ENCODE peak calls at places on chromosomes 2 and 18, in seven cellular contexts. J is IMR-90, K is neuronal stem cell, Z is H1, X is H9, L is mesenchymal stem cell, V is trophoblast cell. N is an unnamed sample.

GRCh38 chr2:165450141-165450540 is 19.4 kb upstream of the CSRNP3 start:
- DNase-seq in L (no peak), Z (no peak), X (no peak), V (no peak), J (no peak), K (no peak), N (no peak)

GRCh38 chr2:207896525-207897295 is 127.0 kb upstream of the FZD5 start:
- DNase-seq in V (no peak), Z (no peak), X (peak), L (no peak), J (no peak), K (peak), N (peak)

GRCh38 chr18:13809521-13810252 is 14.3 kb upstream of the MC5R start:
- DNase-seq in K (no peak), L (no peak), X (peak), J (no peak), Z (no peak), V (no peak), N (peak)

GRCh38 chr2:35410431-35411061 is 945.0 kb upstream of the CRIM1 start:
- DNase-seq in J (peak), K (peak), X (peak), Z (peak), L (peak), V (peak), N (peak)

GRCh38 chr18:28767781-28768211 is 590.9 kb upstream of the CDH2 start:
- DNase-seq in J (peak), K (no peak), Z (no peak), X (no peak), V (no peak), L (peak), N (no peak)

GRCh38 chr18:57276720-57277284 is 75.6 kb upstream of the ST8SIA3 start:
- DNase-seq in X (no peak), Z (no peak), V (no peak), K (peak), L (no peak), J (no peak), N (no peak)

GRCh38 chr2:234304945-234305344 is 191.9 kb downstream of the ARL4C start:
- DNase-seq in K (peak), J (peak), L (peak), Z (no peak), V (peak), X (peak), N (peak)

GRCh38 chr2:127525692-127526141 is 572 bp downstream of the IWS1 start:
- DNase-seq in K (no peak), V (peak), J (peak), X (no peak), Z (no peak), L (peak), N (peak)

GRCh38 chr2:137924019-137924418 is 40.3 kb upstream of the HNMT start:
- DNase-seq in V (no peak), K (no peak), X (no peak), Z (no peak), J (no peak), L (peak), N (no peak)

GRCh38 chr2:171741189-171741588 is 53.9 kb downstream of the DYNC1I2 start:
- DNase-seq in J (peak), L (no peak), Z (no peak), X (no peak), V (no peak), K (no peak), N (no peak)

GRCh38 chr2:119857742-119858141 is 98.0 kb downstream of the PTPN4 start:
- DNase-seq in K (no peak), L (no peak), V (no peak), Z (no peak), J (no peak), X (no peak), N (no peak)

GRCh38 chr2:158745067-158745865 is 49.9 kb upstream of the DAPL1 start:
- DNase-seq in K (peak), X (peak), L (peak), Z (peak), V (peak), J (peak), N (peak)

GRCh38 chr2:120767486-120768005 is 31.9 kb downstream of the GLI2 start:
- DNase-seq in V (no peak), J (no peak), Z (no peak), L (no peak), K (no peak), X (peak), N (no peak)

GRCh38 chr2:98715812-98716451 is 15.0 kb downstream of the MGAT4A start:
- DNase-seq in J (no peak), Z (no peak), V (no peak), X (no peak), K (no peak), L (no peak), N (no peak)

GRCh38 chr18:1306641-1307040 is 402.0 kb downstream of the ADCYAP1 start:
- DNase-seq in Z (no peak), L (no peak), X (no peak), J (no peak), K (no peak), V (no peak), N (no peak)

GRCh38 chr2:85662899-85663683 is 4.9 kb downstream of the SFTPB start:
- DNase-seq in X (no peak), V (no peak), L (peak), Z (no peak), J (peak), K (no peak), N (peak)

GRCh38 chr2:58731488-58731869 is 490.4 kb upstream of the FANCL start:
- DNase-seq in V (no peak), X (no peak), K (no peak), L (no peak), J (no peak), Z (no peak), N (peak)

GRCh38 chr2:23381084-23381483 is 3.9 kb upstream of the KLHL29 start:
- DNase-seq in V (peak), X (no peak), K (no peak), J (peak), Z (no peak), L (peak), N (peak)

GRCh38 chr2:67600946-67601345 is 203.8 kb downstream of the ETAA1 start:
- DNase-seq in X (no peak), V (no peak), J (peak), K (no peak), L (peak), Z (no peak), N (no peak)

GRCh38 chr18:60892855-60893254 is 440.4 kb upstream of the CDH20 start:
- DNase-seq in J (no peak), Z (no peak), X (no peak), L (peak), K (no peak), V (peak), N (no peak)

GRCh38 chr2:202113571-202114142 is 40.6 kb downstream of the KIAA2012 start:
- DNase-seq in V (no peak), X (no peak), Z (no peak), J (peak), L (no peak), K (no peak), N (no peak)

GRCh38 chr18:77376043-77376732 is 126.5 kb downstream of the GALR1 start:
- DNase-seq in V (no peak), L (no peak), Z (no peak), J (no peak), K (no peak), X (no peak), N (no peak)

GRCh38 chr2:159555651-159556392 is 60.5 kb downstream of the BAZ2B start:
- DNase-seq in Z (no peak), X (no peak), L (no peak), V (no peak), J (no peak), K (no peak), N (no peak)

GRCh38 chr18:58529714-58530354 is 99.1 kb downstream of the ALPK2 start:
- DNase-seq in L (peak), X (peak), V (peak), Z (peak), J (peak), K (peak), N (peak)

GRCh38 chr18:44589709-44590108 is 91.0 kb upstream of the SETBP1 start:
- DNase-seq in V (no peak), Z (no peak), K (no peak), X (no peak), J (peak), L (peak), N (no peak)

GRCh38 chr2:128440666-128441340 is 122.1 kb upstream of the HS6ST1 start:
- DNase-seq in V (no peak), X (peak), K (no peak), J (no peak), Z (no peak), L (no peak), N (no peak)

GRCh38 chr18:60684843-60685513 is 312.4 kb upstream of the MC4R start:
- DNase-seq in J (peak), V (peak), K (no peak), X (no peak), Z (no peak), L (peak), N (peak)

GRCh38 chr2:11743846-11744553 is 2.4 kb upstream of the LPIN1 start:
- DNase-seq in J (peak), K (peak), Z (peak), X (peak), V (peak), L (peak), N (peak)

GRCh38 chr2:174829550-174829949 is 65.3 kb upstream of the CHRNA1 start:
- DNase-seq in X (no peak), L (no peak), J (peak), K (no peak), Z (no peak), V (no peak), N (no peak)

GRCh38 chr2:30040147-30040546 is 106.7 kb upstream of the YPEL5 start:
- DNase-seq in V (no peak), J (no peak), X (no peak), K (no peak), L (no peak), Z (no peak), N (no peak)

GRCh38 chr2:182980115-182980514 is 58.1 kb downstream of the NCKAP1 start:
- DNase-seq in X (no peak), V (no peak), K (peak), Z (no peak), J (peak), L (peak), N (peak)

GRCh38 chr2:226477221-226478120 is 322.1 kb downstream of the IRS1 start:
- DNase-seq in V (no peak), J (peak), X (no peak), K (no peak), L (no peak), Z (no peak), N (peak)

GRCh38 chr2:4354678-4355077 is 651.3 kb downstream of the DCDC2C start:
- DNase-seq in L (no peak), V (peak), Z (peak), X (peak), J (no peak), K (no peak), N (peak)

GRCh38 chr2:71609958-71610357 is 156.6 kb downstream of the DYSF start:
- DNase-seq in X (no peak), K (no peak), L (peak), J (peak), V (no peak), Z (no peak), N (no peak)

GRCh38 chr18:61333271-61333745 is at the start of gene CDH20:
- DNase-seq in J (no peak), X (peak), V (no peak), Z (peak), L (no peak), K (peak), N (peak)

GRCh38 chr2:70115646-70116442 is 28.6 kb downstream of the PCBP1 start:
- DNase-seq in J (no peak), X (no peak), Z (no peak), V (no peak), L (no peak), K (no peak), N (no peak)

GRCh38 chr2:1563084-1563857 is 150.0 kb downstream of the TPO start:
- DNase-seq in V (no peak), Z (no peak), L (no peak), X (no peak), K (no peak), J (no peak), N (no peak)

GRCh38 chr18:711330-711692 is 1.1 kb downstream of the ENOSF1 start:
- DNase-seq in Z (peak), X (no peak), V (no peak), K (no peak), J (no peak), L (no peak), N (peak)

GRCh38 chr2:133988316-133988891 is 265.5 kb upstream of the MGAT5 start:
- DNase-seq in Z (no peak), V (no peak), L (no peak), K (no peak), J (no peak), X (no peak), N (no peak)

GRCh38 chr2:64841462-64841861 is 147.7 kb upstream of the SLC1A4 start:
- DNase-seq in V (no peak), L (no peak), Z (no peak), X (no peak), K (no peak), J (no peak), N (no peak)

GRCh38 chr2:64838817-64839216 is 150.4 kb upstream of the SLC1A4 start:
- DNase-seq in X (no peak), L (peak), Z (no peak), V (no peak), K (no peak), J (peak), N (no peak)

GRCh38 chr2:64842030-64842429 is 147.2 kb upstream of the SLC1A4 start:
- DNase-seq in X (no peak), J (no peak), K (no peak), Z (no peak), L (no peak), V (no peak), N (no peak)

GRCh38 chr2:64839844-64840243 is 149.4 kb upstream of the SLC1A4 start:
- DNase-seq in V (no peak), L (no peak), X (no peak), K (no peak), J (no peak), Z (no peak), N (no peak)

GRCh38 chr2:64840419-64840818 is 148.8 kb upstream of the SLC1A4 start:
- DNase-seq in L (no peak), J (peak), K (no peak), Z (no peak), X (no peak), V (no peak), N (no peak)
- H4K8ac ChIP-seq in L (no peak), J (peak), K (no peak), Z (no peak), X (no peak), V (no peak), N (no peak)

GRCh38 chr2:74417763-74418162 is 3.7 kb downstream of the C2orf81 start:
- DNase-seq in Z (no peak), V (no peak), K (no peak), J (no peak), L (no peak), X (no peak), N (no peak)

GRCh38 chr2:74421248-74421870 is at the start of the genes C2orf81 and WDR54:
- DNase-seq in J (peak), K (peak), X (peak), Z (peak), V (peak), L (peak), N (peak)

GRCh38 chr2:74418312-74418711 is 3.1 kb downstream of the C2orf81 start:
- DNase-seq in K (no peak), X (no peak), J (no peak), L (no peak), V (no peak), Z (no peak), N (no peak)

GRCh38 chr2:74420006-74420405 is 1.4 kb downstream of the C2orf81 start:
- DNase-seq in J (no peak), K (no peak), V (no peak), Z (no peak), X (no peak), L (no peak), N (no peak)

GRCh38 chr2:74419345-74419744 is 2.1 kb downstream of the C2orf81 start:
- DNase-seq in L (no peak), Z (no peak), K (no peak), X (no peak), J (no peak), V (no peak), N (no peak)
- H4K8ac ChIP-seq in L (no peak), Z (no peak), K (no peak), X (no peak), J (no peak), V (no peak), N (no peak)

DNA sequence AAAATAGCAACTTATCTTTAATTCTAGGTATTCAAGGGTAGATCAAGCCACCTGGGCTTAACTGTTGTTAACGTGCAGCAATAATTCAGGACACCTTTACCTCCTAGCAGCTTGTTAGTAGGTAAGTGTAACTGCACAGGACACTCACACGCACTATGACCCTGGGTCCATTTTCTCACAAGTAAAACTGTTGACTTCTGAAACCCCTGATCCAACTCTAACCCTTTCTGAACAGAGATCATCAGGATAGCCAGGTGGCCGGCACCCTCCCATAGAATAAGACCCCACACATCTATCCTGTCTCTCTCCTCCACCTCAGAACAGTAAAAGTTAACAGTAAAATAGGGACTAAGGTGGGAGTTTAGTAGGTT is 610 bp downstream of the SPC25 start:
- DNase-seq in K (no peak), V (no peak), J (no peak), Z (no peak), X (no peak), L (no peak), N (no peak)
- H4K8ac ChIP-seq in K (no peak), V (peak), J (peak), Z (no peak), X (no peak), L (no peak), N (no peak)

GRCh38 chr2:148000095-148000494 is 20.4 kb downstream of the ORC4 start:
- DNase-seq in Z (no peak), L (no peak), V (no peak), J (no peak), X (no peak), K (no peak), N (no peak)
- H4K8ac ChIP-seq in Z (no peak), L (no peak), V (no peak), J (no peak), X (no peak), K (no peak), N (no peak)

GRCh38 chr2:48693066-48693465 is 62.5 kb downstream of the LHCGR start:
- DNase-seq in L (peak), X (no peak), K (no peak), V (peak), Z (no peak), J (peak), N (peak)
- H4K8ac ChIP-seq in L (no peak), X (no peak), K (no peak), V (no peak), Z (no peak), J (peak), N (no peak)

GRCh38 chr2:61045999-61046398 is 19.7 kb upstream of the SANBR start:
- DNase-seq in K (no peak), Z (no peak), V (no peak), L (peak), J (peak), X (no peak), N (no peak)
- H4K8ac ChIP-seq in K (no peak), Z (no peak), V (no peak), L (no peak), J (no peak), X (no peak), N (no peak)

GRCh38 chr2:38862481-38862880 is 13.3 kb downstream of the DHX57 start:
- DNase-seq in V (no peak), Z (no peak), L (no peak), X (no peak), K (no peak), J (no peak), N (no peak)

GRCh38 chr2:38871432-38871831 is 4.3 kb downstream of the DHX57 start:
- DNase-seq in Z (no peak), J (no peak), V (no peak), K (no peak), L (no peak), X (no peak), N (no peak)

GRCh38 chr2:38863061-38863695 is 12.6 kb downstream of the DHX57 start:
- DNase-seq in X (no peak), L (no peak), V (no peak), Z (no peak), J (no peak), K (no peak), N (peak)

GRCh38 chr2:38866773-38867443 is 8.8 kb downstream of the DHX57 start:
- DNase-seq in L (no peak), Z (no peak), V (peak), J (peak), X (no peak), K (no peak), N (no peak)
- H4K8ac ChIP-seq in L (no peak), Z (no peak), V (no peak), J (no peak), X (no peak), K (no peak), N (no peak)

DNA sequence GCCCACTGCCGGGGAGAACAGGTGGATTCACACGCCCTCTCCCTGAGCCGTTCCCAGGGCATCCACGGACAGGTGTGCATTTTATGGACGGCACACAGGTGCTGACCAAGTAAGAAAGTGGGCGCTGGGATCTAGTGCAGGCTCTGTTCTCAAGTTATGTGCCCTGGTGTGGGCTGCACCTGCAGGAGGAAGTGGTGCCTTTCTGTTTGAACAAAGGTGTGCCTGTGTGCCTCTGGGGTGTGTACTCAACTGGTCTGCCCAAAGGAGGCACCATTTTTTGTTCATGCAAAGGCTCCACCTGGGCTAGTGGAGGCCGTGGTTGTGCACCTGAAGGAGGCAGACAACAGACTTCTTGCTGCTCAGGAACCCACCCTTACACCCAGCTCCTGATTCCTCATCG is 88.2 kb upstream of the HK2 start:
- DNase-seq in L (no peak), X (no peak), K (no peak), Z (no peak), V (no peak), J (no peak), N (no peak)
- H4K8ac ChIP-seq in L (no peak), X (no peak), K (no peak), Z (peak), V (no peak), J (no peak), N (no peak)

GRCh38 chr2:192236136-192236535 is 41.4 kb upstream of the TMEFF2 start:
- DNase-seq in V (no peak), Z (no peak), K (no peak), X (no peak), J (peak), L (peak), N (no peak)
- H4K8ac ChIP-seq in V (no peak), Z (no peak), K (no peak), X (no peak), J (peak), L (no peak), N (no peak)

GRCh38 chr18:79871026-79871390 is 73.3 kb downstream of the KCNG2 start:
- DNase-seq in X (peak), V (no peak), K (no peak), J (no peak), Z (no peak), L (no peak), N (no peak)
- H4K8ac ChIP-seq in X (no peak), V (no peak), K (no peak), J (no peak), Z (no peak), L (no peak), N (no peak)

N was measured in mesendoderm.